ENCODE peak calls at places on chromosome 13, in seven cellular contexts. T, W, Y, J, K, O and D are unnamed samples.

GRCh38 chr13:93496985-93497673 is 270.5 kb downstream of the GPC6 start:
- DNase-seq in K (no peak), Y (no peak), T (peak), W (no peak), O (no peak), J (no peak), D (no peak)

GRCh38 chr13:28636078-28636477 is 22.9 kb upstream of the POMP start:
- DNase-seq in T (no peak), W (peak), O (no peak), K (no peak), J (no peak), Y (no peak), D (no peak)

GRCh38 chr13:73602295-73602694 is 531.9 kb downstream of the KLF12 start:
- DNase-seq in J (peak), W (peak), Y (no peak), T (peak), O (peak), K (no peak), D (no peak)

GRCh38 chr13:113853518-113854237 is 10.2 kb downstream of the GAS6 start:
- DNase-seq in Y (no peak), O (no peak), T (peak), J (no peak), K (no peak), W (no peak), D (no peak)

GRCh38 chr13:73984201-73984600 is 150.0 kb downstream of the KLF12 start:
- DNase-seq in O (no peak), W (no peak), K (no peak), J (no peak), Y (no peak), T (no peak), D (no peak)

GRCh38 chr13:85093808-85094207 is 705.4 kb downstream of the SLITRK6 start:
- DNase-seq in O (peak), Y (no peak), W (peak), K (no peak), T (peak), J (no peak), D (no peak)

GRCh38 chr13:48782429-48782840 is 128.7 kb downstream of the CYSLTR2 start:
- DNase-seq in J (no peak), O (peak), W (no peak), T (no peak), K (no peak), Y (no peak), D (no peak)

GRCh38 chr13:39419866-39420265 is 183.1 kb downstream of the LHFPL6 start:
- DNase-seq in K (no peak), O (no peak), Y (no peak), T (no peak), J (no peak), W (no peak), D (no peak)

GRCh38 chr13:112456138-112457056 is 80.2 kb downstream of the SPACA7 start:
- DNase-seq in K (no peak), Y (no peak), J (no peak), T (no peak), W (no peak), O (no peak), D (no peak)

GRCh38 chr13:32261567-32261966 is 53.6 kb downstream of the ZAR1L start:
- DNase-seq in W (peak), K (no peak), T (peak), Y (no peak), O (peak), J (no peak), D (no peak)

GRCh38 chr13:40189885-40190655 is 476.4 kb downstream of the FOXO1 start:
- DNase-seq in J (no peak), K (no peak), O (no peak), W (no peak), Y (no peak), T (peak), D (no peak)

GRCh38 chr13:100506154-100506553 is 82.4 kb downstream of the GGACT start:
- DNase-seq in K (no peak), W (no peak), J (no peak), O (no peak), Y (no peak), T (no peak), D (no peak)

GRCh38 chr13:109783815-109784589 is 2.4 kb downstream of the IRS2 start:
- DNase-seq in T (peak), W (no peak), O (no peak), Y (no peak), J (no peak), K (no peak), D (no peak)

GRCh38 chr13:113117335-113117872 is 5.2 kb upstream of the F10 start:
- DNase-seq in J (no peak), K (no peak), T (no peak), Y (no peak), O (no peak), W (no peak), D (no peak)

GRCh38 chr13:31199849-31200635 is at the start of gene B3GLCT:
- DNase-seq in T (peak), O (peak), J (peak), Y (peak), K (peak), W (peak), D (peak)

GRCh38 chr13:39952244-39953233 is 297.1 kb downstream of the COG6 start:
- DNase-seq in W (peak), J (no peak), T (peak), O (no peak), Y (no peak), K (no peak), D (peak)

GRCh38 chr13:48344264-48344663 is 40.7 kb downstream of the RB1 start:
- DNase-seq in W (no peak), Y (no peak), T (no peak), J (no peak), K (no peak), O (no peak), D (no peak)

GRCh38 chr13:108156749-108157148 is 58.6 kb downstream of the LIG4 start:
- DNase-seq in K (no peak), T (no peak), W (no peak), O (no peak), J (no peak), Y (no peak), D (no peak)

GRCh38 chr13:23504188-23504587 is 66.0 kb upstream of the TNFRSF19 start:
- DNase-seq in W (peak), T (no peak), O (no peak), K (no peak), Y (no peak), J (no peak), D (no peak)

GRCh38 chr13:53151692-53152421 is 123.2 kb downstream of the OLFM4 start:
- DNase-seq in J (peak), Y (peak), T (peak), K (peak), O (peak), W (peak), D (no peak)

GRCh38 chr13:104253063-104253680 is 1187.0 kb upstream of the SLC10A2 start:
- DNase-seq in Y (no peak), J (no peak), K (no peak), W (peak), O (peak), T (peak), D (no peak)

GRCh38 chr13:72166102-72166660 is 299.2 kb upstream of the DACH1 start:
- DNase-seq in O (no peak), T (no peak), W (no peak), J (no peak), K (no peak), Y (no peak), D (no peak)

GRCh38 chr13:33637978-33638743 is 179.8 kb upstream of the RFC3 start:
- DNase-seq in Y (no peak), J (no peak), K (no peak), W (peak), T (peak), O (peak), D (no peak)

GRCh38 chr13:72384186-72384823 is 343.1 kb downstream of the MZT1 start:
- DNase-seq in W (peak), K (no peak), O (no peak), J (no peak), T (peak), Y (no peak), D (no peak)

GRCh38 chr13:30585748-30586262 is 31.9 kb upstream of the USPL1 start:
- DNase-seq in W (peak), T (peak), J (no peak), Y (no peak), K (no peak), O (no peak), D (no peak)

GRCh38 chr13:91399189-91400093 is 1.0 kb downstream of the GPC5 start:
- DNase-seq in Y (no peak), O (no peak), K (no peak), T (no peak), J (no peak), W (no peak), D (no peak)

GRCh38 chr13:65724261-65724660 is 1505.9 kb downstream of the PCDH9 start:
- DNase-seq in O (no peak), Y (no peak), J (no peak), T (peak), K (no peak), W (peak), D (no peak)

GRCh38 chr13:66774046-66774445 is 456.1 kb downstream of the PCDH9 start:
- DNase-seq in K (no peak), O (no peak), W (no peak), J (no peak), Y (no peak), T (no peak), D (no peak)

GRCh38 chr13:102394158-102395053 is 7.4 kb downstream of the FGF14 start:
- DNase-seq in K (peak), T (peak), Y (peak), J (no peak), W (peak), O (no peak), D (peak)